ENCODE peak calls at places on chromosomes 16 and 17, in seven cellular contexts. T, U, V, J, B, G and Q are unnamed samples.

GRCh38 chr17:559699-560378 is 154.8 kb downstream of the VPS53 start:
- DNase-seq in T (peak), U (no peak), V (no peak), J (peak), B (no peak), G (peak), Q (peak)

GRCh38 chr16:78184554-78185183 is 85.2 kb downstream of the WWOX start:
- DNase-seq in T (peak), U (no peak), V (no peak), J (no peak), B (no peak), G (peak), Q (peak)

GRCh38 chr17:66775262-66775661 is 59.7 kb upstream of the CACNG5 start:
- DNase-seq in T (no peak), U (no peak), V (no peak), J (no peak), B (no peak), G (no peak), Q (no peak)

GRCh38 chr17:32930512-32930911 is 2.6 kb downstream of the TMEM98 start:
- DNase-seq in T (no peak), U (no peak), V (no peak), J (no peak), B (no peak), G (no peak), Q (no peak)

GRCh38 chr17:37605813-37606505 is 3.3 kb downstream of the SYNRG start:
- DNase-seq in T (peak), U (no peak), V (no peak), J (no peak), B (peak), G (no peak), Q (no peak)

GRCh38 chr16:13005836-13006235 is 104.4 kb downstream of the SHISA9 start:
- DNase-seq in T (no peak), U (no peak), V (no peak), J (no peak), B (no peak), G (no peak), Q (no peak)

GRCh38 chr17:3027786-3028532 is 35.4 kb downstream of the OR1D5 start:
- DNase-seq in T (no peak), U (no peak), V (no peak), J (no peak), B (no peak), G (no peak), Q (no peak)

GRCh38 chr16:51982715-51983680 is 563.9 kb downstream of the TOX3 start:
- DNase-seq in T (peak), U (peak), V (peak), J (peak), B (peak), G (peak), Q (peak)

GRCh38 chr16:4419402-4419801 is 3.0 kb upstream of the CORO7 start:
- DNase-seq in T (no peak), U (no peak), V (no peak), J (no peak), B (no peak), G (no peak), Q (no peak)

GRCh38 chr17:3471599-3471998 is at the start of gene SPATA22:
- DNase-seq in T (no peak), U (no peak), V (no peak), J (no peak), B (no peak), G (no peak), Q (no peak)

GRCh38 chr17:80822700-80823410 is 168.8 kb upstream of the CHMP6 start:
- DNase-seq in T (no peak), U (no peak), V (no peak), J (no peak), B (no peak), G (no peak), Q (no peak)

GRCh38 chr17:43940630-43941029 is 1.6 kb downstream of the PPY start:
- DNase-seq in T (peak), U (no peak), V (peak), J (no peak), B (no peak), G (no peak), Q (peak)

GRCh38 chr16:27838536-27839175 is 224.9 kb downstream of the GSG1L start:
- DNase-seq in T (peak), U (no peak), V (no peak), J (no peak), B (no peak), G (peak), Q (no peak)

GRCh38 chr16:30065943-30066881 is 652 bp downstream of the ALDOA start:
- DNase-seq in T (peak), U (no peak), V (peak), J (no peak), B (peak), G (peak), Q (no peak)

GRCh38 chr16:86476956-86477530 is 33.3 kb upstream of the FOXF1 start:
- DNase-seq in T (no peak), U (no peak), V (peak), J (no peak), B (no peak), G (no peak), Q (no peak)

GRCh38 chr17:77735051-77735340 is 223.5 kb upstream of the TNRC6C start:
- DNase-seq in T (no peak), U (no peak), V (no peak), J (no peak), B (no peak), G (no peak), Q (no peak)

GRCh38 chr17:74389937-74390679 is 22.8 kb downstream of the GPR142 start:
- DNase-seq in T (no peak), U (no peak), V (no peak), J (no peak), B (no peak), G (no peak), Q (no peak)

GRCh38 chr17:14301761-14302401 is 1.0 kb downstream of the HS3ST3B1 start:
- DNase-seq in T (peak), U (no peak), V (no peak), J (no peak), B (peak), G (no peak), Q (no peak)

GRCh38 chr16:20519231-20519630 is 56.9 kb downstream of the ACSM2B start:
- DNase-seq in T (no peak), U (no peak), V (no peak), J (no peak), B (no peak), G (no peak), Q (no peak)

GRCh38 chr16:10619271-10619849 is 39.0 kb upstream of the EMP2 start:
- DNase-seq in T (no peak), U (no peak), V (peak), J (no peak), B (peak), G (no peak), Q (no peak)

GRCh38 chr17:80795737-80796136 is 195.9 kb upstream of the CHMP6 start:
- DNase-seq in T (no peak), U (peak), V (no peak), J (peak), B (no peak), G (no peak), Q (no peak)

GRCh38 chr16:53445534-53445933 is 11.3 kb downstream of the RBL2 start:
- DNase-seq in T (no peak), U (no peak), V (no peak), J (no peak), B (no peak), G (peak), Q (peak)